ENCODE peak calls at places on chromosomes 5 and 9, in four cellular contexts. U is epithelial cell of esophagus, C is fibroblast of mammary gland, E is right atrium auricular region. J is an unnamed sample.

GRCh38 chr5:23367863-23368262 is 139.5 kb upstream of the PRDM9 start:
- DNase-seq in U (peak), E (no peak), C (peak), J (no peak)

GRCh38 chr5:83472508-83473343 is 1.2 kb downstream of the VCAN start:
- DNase-seq in U (no peak), C (peak), E (peak), J (no peak)

GRCh38 chr5:39452846-39453245 is 28.1 kb upstream of the DAB2 start:
- DNase-seq in U (no peak), C (peak), E (no peak), J (peak)

GRCh38 chr5:67170783-67171182 is 25.8 kb downstream of the CD180 start:
- DNase-seq in U (no peak), E (no peak), C (no peak), J (peak)

GRCh38 chr5:112384523-112384922 is 34.6 kb downstream of the EPB41L4A start:
- DNase-seq in U (no peak), E (no peak), C (no peak), J (no peak)

GRCh38 chr5:181223041-181223728 is at the start of gene TRIM41:
- DNase-seq in C (peak), U (peak), E (peak), J (peak)

GRCh38 chr5:80067531-80067930 is 32.4 kb downstream of the THBS4 start:
- DNase-seq in C (no peak), U (no peak), E (no peak), J (no peak)

GRCh38 chr5:133611357-133612020 is 852 bp downstream of the FSTL4 start:
- DNase-seq in U (no peak), E (no peak), C (no peak), J (no peak)

GRCh38 chr9:14344846-14345585 is 31.1 kb upstream of the NFIB start:
- DNase-seq in E (no peak), U (no peak), C (no peak), J (no peak)

GRCh38 chr5:172858990-172859811 is 25.1 kb downstream of the ERGIC1 start:
- DNase-seq in E (peak), U (no peak), C (peak), J (peak)

GRCh38 chr9:136906251-136906650 is 19.9 kb downstream of the TRAF2 start:
- DNase-seq in U (no peak), E (no peak), C (no peak), J (no peak)

GRCh38 chr5:179731791-179732411 is 721 bp upstream of the MAML1 start:
- DNase-seq in U (peak), C (peak), E (peak), J (peak)

GRCh38 chr9:31519826-31520225 is 864.6 kb upstream of the ACO1 start:
- DNase-seq in C (no peak), U (no peak), E (no peak), J (peak)

GRCh38 chr9:84922051-84922450 is 252.5 kb downstream of the NTRK2 start:
- DNase-seq in E (no peak), C (no peak), U (no peak), J (no peak)

GRCh38 chr5:88675159-88675757 is 207.7 kb downstream of the MEF2C start:
- DNase-seq in U (no peak), C (no peak), E (no peak), J (no peak)

GRCh38 chr5:144812770-144813169 is 642.1 kb downstream of the KCTD16 start:
- DNase-seq in C (peak), E (no peak), U (peak), J (peak)

GRCh38 chr9:89604463-89605180 is at the start of gene GADD45G:
- DNase-seq in E (peak), C (peak), U (peak), J (peak)

GRCh38 chr5:71586052-71586940 is 844 bp upstream of the MCCC2 start:
- DNase-seq in U (no peak), C (peak), E (no peak), J (peak)

GRCh38 chr5:164934561-164934960 is 1429.1 kb downstream of the MAT2B start:
- DNase-seq in C (no peak), U (no peak), E (no peak), J (no peak)
- H3K4me3 ChIP-seq in C (no peak), U (no peak), E (no peak), J (no peak)

GRCh38 chr9:70539007-70539406 is 124.5 kb upstream of the KLF9 start:
- DNase-seq in C (no peak), E (no peak), U (no peak), J (no peak)
- TF ChIP-seq CTCF in C (no peak), E (no peak), U (no peak), J (no peak)

GRCh38 chr5:131171276-131171815 is 602 bp downstream of the LYRM7 start:
- DNase-seq in E (no peak), U (peak), C (no peak), J (no peak)
- H3K4me3 ChIP-seq in E (peak), U (peak), C (peak), J (peak)

GRCh38 chr5:8686707-8687106 is 817.8 kb downstream of the MTRR start:
- DNase-seq in E (no peak), C (peak), U (no peak), J (peak)

GRCh38 chr5:8689773-8690172 is 820.8 kb downstream of the MTRR start:
- DNase-seq in E (no peak), U (no peak), C (no peak), J (no peak)

GRCh38 chr5:8683528-8683927 is 814.6 kb downstream of the MTRR start:
- DNase-seq in U (no peak), E (no peak), C (no peak), J (peak)

GRCh38 chr5:8682381-8682780 is 813.4 kb downstream of the MTRR start:
- DNase-seq in C (no peak), E (no peak), U (no peak), J (no peak)

DNA sequence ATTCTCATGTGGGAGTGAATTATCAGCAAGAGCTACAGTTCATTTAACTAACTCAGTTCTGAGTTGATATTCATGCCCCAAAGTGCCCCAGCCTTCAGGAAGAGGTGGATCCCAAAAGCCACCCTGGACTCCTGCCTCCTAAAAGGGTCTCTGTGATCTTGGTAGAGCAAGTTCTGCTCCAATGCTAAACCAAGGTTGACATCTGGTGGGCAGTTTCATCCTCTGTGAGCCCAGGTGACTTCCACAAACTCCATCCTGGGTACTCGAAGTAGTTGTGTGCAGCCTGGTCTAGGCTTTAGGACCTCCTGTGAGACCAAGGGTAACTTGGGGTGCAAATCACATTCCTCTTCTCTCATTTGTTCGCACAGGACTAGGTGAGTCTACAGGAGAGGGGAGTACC is 816.8 kb downstream of the MTRR start:
- DNase-seq in U (no peak), C (no peak), E (no peak), J (no peak)
- TF ChIP-seq CTCF in U (no peak), C (no peak), E (no peak), J (no peak)

GRCh38 chr9:93132287-93132927 is 1.6 kb downstream of the NINJ1 start:
- DNase-seq in C (peak), U (peak), E (no peak), J (no peak)
- H3K4me3 ChIP-seq in C (no peak), U (peak), E (peak), J (peak)

DNA sequence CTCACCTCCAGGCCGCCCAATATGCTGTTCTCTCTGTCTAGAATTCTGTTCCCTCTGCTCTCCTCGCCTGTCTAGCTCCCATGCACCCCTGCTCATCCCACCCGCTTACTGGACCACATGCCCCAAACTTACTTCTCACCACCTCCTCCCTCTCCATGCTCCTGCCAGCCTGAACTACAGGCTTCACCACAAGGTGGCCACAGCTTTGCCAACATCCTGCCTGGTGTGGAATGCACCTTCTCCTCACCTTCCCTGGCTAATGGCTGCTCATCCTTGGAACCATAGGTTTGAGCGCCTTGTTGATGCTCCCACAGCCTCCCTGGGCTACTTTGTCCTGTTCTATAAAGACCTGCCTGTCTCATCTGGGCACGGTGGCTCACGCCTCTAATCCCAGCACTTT is 9.6 kb downstream of the LAMC3 start:
- DNase-seq in E (no peak), U (peak), C (no peak), J (no peak)
- TF ChIP-seq CTCF in E (no peak), U (peak), C (peak), J (peak)

GRCh38 chr9:117414906-117415583 is at the start of gene ASTN2:
- DNase-seq in C (no peak), E (no peak), U (no peak), J (no peak)
- H3K4me3 ChIP-seq in C (no peak), E (peak), U (peak), J (peak)